ENCODE peak calls at places on chromosomes 1 and 21, in eight cellular contexts. D is substantia nigra, L is tibial artery, I is Karpas-422, A is NCI-H1694, Q is mucosa of gallbladder, X is cardiac fibroblast, M is GF-D8. Z is an unnamed sample.

GRCh38 chr1:110003747-110004428 is 19.3 kb downstream of the AHCYL1 start:
- DNase-seq in A (no peak), Q (peak), D (no peak), X (peak), M (peak), L (peak), I (no peak), Z (peak)

GRCh38 chr1:233295775-233296322 is 324 bp upstream of the PCNX2 start:
- DNase-seq in Q (no peak), X (peak), A (peak), L (no peak), I (peak), M (no peak), D (no peak), Z (peak)

GRCh38 chr1:156513189-156513588 is 12.6 kb upstream of the MEF2D start:
- DNase-seq in I (no peak), D (no peak), Q (peak), L (no peak), A (no peak), M (no peak), X (no peak), Z (no peak)

GRCh38 chr1:160981584-160982411 is 27.2 kb upstream of the ITLN2 start:
- DNase-seq in A (no peak), I (no peak), X (no peak), M (no peak), L (no peak), Q (no peak), D (no peak), Z (no peak)

GRCh38 chr1:6960291-6960758 is 175.1 kb downstream of the CAMTA1 start:
- DNase-seq in M (no peak), Q (peak), D (peak), I (no peak), A (no peak), L (no peak), X (no peak), Z (peak)

GRCh38 chr1:160045653-160046052 is 13.9 kb upstream of the PIGM start:
- DNase-seq in A (no peak), M (no peak), X (no peak), I (no peak), Q (no peak), D (no peak), L (no peak), Z (no peak)

GRCh38 chr21:42769183-42769819 is 110.0 kb downstream of the WDR4 start:
- DNase-seq in Q (no peak), D (no peak), M (no peak), X (no peak), I (no peak), A (no peak), L (no peak), Z (no peak)

GRCh38 chr1:232915212-232915611 is 35.2 kb upstream of the NTPCR start:
- DNase-seq in D (no peak), I (no peak), M (no peak), X (no peak), L (no peak), A (no peak), Q (no peak), Z (no peak)

GRCh38 chr1:214419650-214420049 is 131.8 kb downstream of the PTPN14 start:
- DNase-seq in L (no peak), D (no peak), M (no peak), X (no peak), Q (no peak), A (no peak), I (no peak), Z (no peak)

GRCh38 chr21:29218749-29219148 is 80.0 kb upstream of the BACH1 start:
- DNase-seq in L (no peak), A (no peak), D (no peak), I (no peak), M (no peak), X (no peak), Q (no peak), Z (no peak)

GRCh38 chr1:205667909-205668643 is 12.2 kb downstream of the SLC45A3 start:
- DNase-seq in Q (no peak), L (no peak), A (no peak), X (no peak), I (no peak), M (no peak), D (peak), Z (no peak)

GRCh38 chr1:37537378-37537777 is 16.7 kb downstream of the SNIP1 start:
- DNase-seq in X (peak), Q (no peak), A (no peak), L (no peak), I (no peak), M (no peak), D (no peak), Z (peak)

GRCh38 chr1:43445618-43446387 is 7.9 kb downstream of the HYI start:
- DNase-seq in A (no peak), Q (no peak), L (peak), D (no peak), M (no peak), I (no peak), X (no peak), Z (no peak)

GRCh38 chr21:42455196-42455595 is 40.8 kb downstream of the RSPH1 start:
- DNase-seq in L (no peak), D (no peak), A (no peak), I (peak), X (no peak), M (peak), Q (no peak), Z (no peak)

GRCh38 chr1:221793439-221794078 is 51.7 kb upstream of the DUSP10 start:
- DNase-seq in I (no peak), D (no peak), L (no peak), Q (no peak), X (no peak), A (no peak), M (no peak), Z (no peak)

GRCh38 chr1:245837741-245838140 is 669.3 kb downstream of the SMYD3 start:
- DNase-seq in M (no peak), I (no peak), L (no peak), Q (no peak), A (no peak), X (peak), D (no peak), Z (no peak)

GRCh38 chr1:52237430-52237829 is 95.5 kb downstream of the ZFYVE9 start:
- DNase-seq in X (peak), L (no peak), A (no peak), D (no peak), I (no peak), Q (no peak), M (no peak), Z (peak)

GRCh38 chr1:119007672-119008482 is 19.7 kb upstream of the TBX15 start:
- DNase-seq in D (no peak), Q (no peak), M (no peak), I (no peak), A (no peak), X (no peak), L (no peak), Z (no peak)

GRCh38 chr21:33314096-33314495 is 10.7 kb upstream of the IFNAR1 start:
- DNase-seq in L (no peak), Q (no peak), M (no peak), D (no peak), I (no peak), A (no peak), X (peak), Z (peak)

GRCh38 chr1:113895961-113896360 is 8.6 kb upstream of the BCL2L15 start:
- DNase-seq in D (no peak), I (no peak), L (no peak), A (no peak), X (no peak), M (no peak), Q (no peak), Z (no peak)